ENCODE peak calls at places on chromosome 13, in four cellular contexts. One of them, this sample, is unnamed.

GRCh38 chr13:75458696-75459422 is 23.1 kb downstream of the TBC1D4 start:
- DNase-seq in choroid plexus epithelial cell: peak; percentile 42
- DNase-seq in heart left ventricle: peak; percentile 81
- DNase-seq in head of caudate nucleus: no peak
- DNase-seq in this sample: no peak

GRCh38 chr13:104740616-104741222 is 1674.5 kb upstream of the SLC10A2 start:
- DNase-seq in head of caudate nucleus: no peak
- DNase-seq in heart left ventricle: no peak
- DNase-seq in choroid plexus epithelial cell: no peak
- DNase-seq in this sample: no peak

GRCh38 chr13:98390086-98390697 is 186.7 kb downstream of the STK24 start:
- DNase-seq in heart left ventricle: no peak
- DNase-seq in choroid plexus epithelial cell: peak; percentile 12
- DNase-seq in head of caudate nucleus: no peak
- DNase-seq in this sample: no peak

GRCh38 chr13:44243198-44243852 is 130.3 kb upstream of the SERP2 start:
- DNase-seq in heart left ventricle: peak; percentile 46
- DNase-seq in choroid plexus epithelial cell: peak; percentile 89
- DNase-seq in head of caudate nucleus: peak; percentile 69
- DNase-seq in this sample: peak; percentile 86

GRCh38 chr13:41960195-41960699 is 662 bp downstream of the VWA8 start:
- DNase-seq in heart left ventricle: peak; percentile 40
- DNase-seq in head of caudate nucleus: no peak
- DNase-seq in choroid plexus epithelial cell: peak; percentile 20
- DNase-seq in this sample: peak; percentile 2

GRCh38 chr13:110017379-110017778 is 231.0 kb upstream of the IRS2 start:
- DNase-seq in head of caudate nucleus: no peak
- DNase-seq in choroid plexus epithelial cell: peak; percentile 84
- DNase-seq in heart left ventricle: no peak
- DNase-seq in this sample: no peak

GRCh38 chr13:32639502-32640105 is 53.4 kb downstream of the PDS5B start:
- DNase-seq in heart left ventricle: peak; percentile 44
- DNase-seq in head of caudate nucleus: peak; percentile 69
- DNase-seq in choroid plexus epithelial cell: peak; percentile 87
- DNase-seq in this sample: peak; percentile 77

GRCh38 chr13:39051157-39051556 is 12.9 kb downstream of the NHLRC3 start:
- DNase-seq in choroid plexus epithelial cell: peak; percentile 73
- DNase-seq in head of caudate nucleus: no peak
- DNase-seq in heart left ventricle: no peak
- DNase-seq in this sample: peak; percentile 73

GRCh38 chr13:23986619-23987018 is 89.3 kb upstream of the C1QTNF9B start:
- DNase-seq in heart left ventricle: no peak
- DNase-seq in choroid plexus epithelial cell: peak; percentile 98
- DNase-seq in head of caudate nucleus: no peak
- DNase-seq in this sample: peak; percentile 41

GRCh38 chr13:64339373-64340063 is 2890.6 kb downstream of the PCDH9 start:
- DNase-seq in head of caudate nucleus: no peak
- DNase-seq in choroid plexus epithelial cell: no peak
- DNase-seq in heart left ventricle: no peak
- DNase-seq in this sample: no peak

GRCh38 chr13:20442798-20443381 is 82.8 kb downstream of the CRYL1 start:
- DNase-seq in heart left ventricle: no peak
- DNase-seq in choroid plexus epithelial cell: no peak
- DNase-seq in head of caudate nucleus: no peak
- DNase-seq in this sample: no peak

GRCh38 chr13:59914556-59914955 is 249.2 kb downstream of the DIAPH3 start:
- DNase-seq in head of caudate nucleus: no peak
- DNase-seq in heart left ventricle: no peak
- DNase-seq in choroid plexus epithelial cell: peak; percentile 40
- DNase-seq in this sample: no peak

GRCh38 chr13:99528547-99528946 is 27.3 kb downstream of the TM9SF2 start:
- DNase-seq in heart left ventricle: no peak
- DNase-seq in head of caudate nucleus: no peak
- DNase-seq in choroid plexus epithelial cell: peak; percentile 42
- DNase-seq in this sample: no peak

GRCh38 chr13:45833663-45834062 is 17.9 kb downstream of the SIAH3 start:
- DNase-seq in heart left ventricle: peak; percentile 81
- DNase-seq in choroid plexus epithelial cell: peak; percentile 15
- DNase-seq in head of caudate nucleus: no peak
- DNase-seq in this sample: peak; percentile 16

GRCh38 chr13:45370922-45371406 is 30.0 kb upstream of the TPT1 start:
- DNase-seq in choroid plexus epithelial cell: peak; percentile 82
- DNase-seq in head of caudate nucleus: peak; percentile 39
- DNase-seq in heart left ventricle: peak; percentile 71
- DNase-seq in this sample: peak; percentile 47

GRCh38 chr13:19597523-19597922 is 35.9 kb upstream of the MPHOSPH8 start:
- DNase-seq in head of caudate nucleus: no peak
- DNase-seq in heart left ventricle: no peak
- DNase-seq in choroid plexus epithelial cell: peak; percentile 55
- DNase-seq in this sample: no peak

GRCh38 chr13:114109646-114110045 is 22.8 kb downstream of the RASA3 start:
- DNase-seq in head of caudate nucleus: peak; percentile 42
- DNase-seq in heart left ventricle: peak; percentile 34
- DNase-seq in choroid plexus epithelial cell: no peak
- DNase-seq in this sample: no peak

GRCh38 chr13:27917121-27917947 is 2.5 kb upstream of the PDX1 start:
- DNase-seq in choroid plexus epithelial cell: no peak
- DNase-seq in heart left ventricle: no peak
- DNase-seq in head of caudate nucleus: no peak
- DNase-seq in this sample: no peak

GRCh38 chr13:80586356-80586755 is 245.4 kb upstream of the SPRY2 start:
- DNase-seq in head of caudate nucleus: no peak
- DNase-seq in heart left ventricle: no peak
- DNase-seq in choroid plexus epithelial cell: peak; percentile 32
- DNase-seq in this sample: no peak

GRCh38 chr13:95098916-95099315 is 202.3 kb downstream of the ABCC4 start:
- DNase-seq in heart left ventricle: no peak
- DNase-seq in head of caudate nucleus: no peak
- DNase-seq in choroid plexus epithelial cell: no peak
- DNase-seq in this sample: no peak

GRCh38 chr13:49351871-49352270 is 92.0 kb downstream of the CAB39L start:
- DNase-seq in heart left ventricle: no peak
- DNase-seq in head of caudate nucleus: no peak
- DNase-seq in choroid plexus epithelial cell: peak; percentile 19
- DNase-seq in this sample: no peak

GRCh38 chr13:111981446-111982165 is 85.3 kb upstream of the SOX1 start:
- DNase-seq in head of caudate nucleus: no peak
- DNase-seq in heart left ventricle: no peak
- DNase-seq in choroid plexus epithelial cell: no peak
- DNase-seq in this sample: no peak

GRCh38 chr13:94178625-94179244 is 300.7 kb downstream of the DCT start:
- DNase-seq in head of caudate nucleus: no peak
- DNase-seq in heart left ventricle: no peak
- DNase-seq in choroid plexus epithelial cell: peak; percentile 67
- DNase-seq in this sample: no peak

GRCh38 chr13:78660130-78660857 is 1.3 kb upstream of the OBI1 start:
- DNase-seq in head of caudate nucleus: no peak
- DNase-seq in choroid plexus epithelial cell: peak; percentile 22
- DNase-seq in heart left ventricle: no peak
- DNase-seq in this sample: peak; percentile 14

GRCh38 chr13:64928704-64929499 is 2301.2 kb downstream of the PCDH9 start:
- DNase-seq in heart left ventricle: no peak
- DNase-seq in head of caudate nucleus: no peak
- DNase-seq in choroid plexus epithelial cell: peak; percentile 88
- DNase-seq in this sample: no peak

GRCh38 chr13:97548736-97549135 is 114.8 kb downstream of the RAP2A start:
- DNase-seq in heart left ventricle: no peak
- DNase-seq in choroid plexus epithelial cell: no peak
- DNase-seq in head of caudate nucleus: no peak
- DNase-seq in this sample: no peak

GRCh38 chr13:34224877-34225276 is 406.9 kb downstream of the RFC3 start:
- DNase-seq in head of caudate nucleus: no peak
- DNase-seq in heart left ventricle: no peak
- DNase-seq in choroid plexus epithelial cell: no peak
- DNase-seq in this sample: no peak

GRCh38 chr13:99275093-99275469 is 16.9 kb upstream of the GPR18 start:
- DNase-seq in head of caudate nucleus: no peak
- DNase-seq in choroid plexus epithelial cell: peak; percentile 74
- DNase-seq in heart left ventricle: no peak
- DNase-seq in this sample: no peak

GRCh38 chr13:75901509-75901908 is 265.4 kb downstream of the LMO7 start:
- DNase-seq in head of caudate nucleus: no peak
- DNase-seq in heart left ventricle: peak; percentile 36
- DNase-seq in choroid plexus epithelial cell: no peak
- DNase-seq in this sample: peak; percentile 10